ENCODE peak calls at places on chromosomes 5 and 9, in four cellular contexts. K is astrocyte of the cerebellum, Q is heart right ventricle, N is GM10248. C is an unnamed sample.

GRCh38 chr5:136058972-136059354 is 30.2 kb downstream of the TGFBI start:
- DNase-seq in K (no peak), Q (no peak), N (no peak), C (no peak)

GRCh38 chr9:126439402-126439765 is 112.8 kb downstream of the MVB12B start:
- DNase-seq in K (peak; percentile 51), Q (no peak), N (no peak), C (no peak)

GRCh38 chr9:7358876-7359275 is 440.7 kb downstream of the DMAC1 start:
- DNase-seq in K (no peak), Q (no peak), N (no peak), C (no peak)

GRCh38 chr9:127555830-127556820 is 56.0 kb upstream of the STXBP1 start:
- DNase-seq in K (peak; percentile 91), Q (peak; percentile 67), N (no peak), C (peak; percentile 21)

GRCh38 chr9:109001275-109001676 is 12.0 kb downstream of the CTNNAL1 start:
- DNase-seq in K (peak; percentile 60), Q (no peak), N (no peak), C (no peak)

GRCh38 chr5:18534119-18534518 is 899.9 kb downstream of the TAF11L14 start:
- DNase-seq in K (no peak), Q (no peak), N (no peak), C (no peak)

GRCh38 chr5:88882321-88883038 is 504 bp downstream of the MEF2C start:
- DNase-seq in K (no peak), Q (no peak), N (no peak), C (peak; percentile 56)

GRCh38 chr5:142845402-142845901 is 75.3 kb downstream of the ARHGAP26 start:
- DNase-seq in K (no peak), Q (no peak), N (no peak), C (peak; percentile 9)

GRCh38 chr5:95955996-95956899 is 5.4 kb downstream of the ELL2 start:
- DNase-seq in K (peak; percentile 31), Q (no peak), N (no peak), C (peak; percentile 18)

GRCh38 chr5:173735171-173735570 is 118.7 kb upstream of the BOD1 start:
- DNase-seq in K (no peak), Q (no peak), N (no peak), C (no peak)
- TF ChIP-seq CTCF in K (no peak), Q (no peak), N (no peak), C (no peak)

DNA sequence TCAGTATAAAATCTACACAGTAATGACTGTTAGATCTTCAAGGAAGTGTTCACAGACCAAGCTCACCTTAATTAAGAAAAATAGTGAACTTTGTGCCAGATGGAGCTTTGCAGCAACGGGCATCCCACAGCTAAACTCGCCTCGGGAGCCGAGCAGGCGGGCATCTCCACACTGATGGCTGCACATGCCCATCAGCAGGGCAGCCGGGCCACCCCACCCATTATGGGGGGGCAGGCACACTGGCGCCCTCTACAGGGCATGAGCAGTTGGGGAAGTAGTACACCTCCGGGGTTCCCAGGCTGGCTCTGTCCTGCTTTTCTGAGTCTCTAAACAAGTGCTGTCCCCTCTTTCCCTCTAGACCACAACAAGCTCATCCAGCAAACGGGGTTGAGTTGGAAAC is 21.6 kb downstream of the ANKS6 start:
- DNase-seq in K (no peak), Q (no peak), N (peak; percentile 52), C (no peak)
- TF ChIP-seq CTCF in K (peak; percentile 73), Q (peak; percentile 33), N (peak; percentile 28), C (peak; percentile 37)

DNA sequence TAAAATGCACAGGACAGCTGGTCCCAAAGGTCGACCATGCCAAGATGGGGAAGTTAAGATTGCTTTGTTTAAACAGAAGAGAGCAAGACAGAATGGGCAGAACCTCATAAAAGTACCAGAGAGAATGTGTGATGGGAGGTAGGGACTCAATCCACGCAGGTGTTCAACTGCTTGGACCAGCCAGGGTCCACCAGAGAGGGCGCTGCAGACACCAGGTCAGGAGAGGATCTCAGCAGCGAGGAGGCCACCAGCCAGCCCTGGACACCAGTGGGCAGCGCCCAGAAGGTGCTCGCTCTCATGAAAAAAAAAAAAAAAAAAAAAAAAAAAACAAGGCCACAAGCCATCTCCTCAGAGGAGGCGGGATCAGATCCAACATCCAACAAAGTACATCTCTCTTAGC is 81.8 kb downstream of the SHC3 start:
- DNase-seq in K (no peak), Q (no peak), N (no peak), C (no peak)
- TF ChIP-seq CTCF in K (no peak), Q (no peak), N (no peak), C (no peak)

GRCh38 chr5:2471152-2471879 is 280.2 kb downstream of the IRX2 start:
- DNase-seq in K (no peak), Q (no peak), N (no peak), C (no peak)

GRCh38 chr5:2475902-2476301 is 275.6 kb downstream of the IRX2 start:
- DNase-seq in K (no peak), Q (no peak), N (no peak), C (no peak)
- TF ChIP-seq CTCF in K (no peak), Q (no peak), N (no peak), C (no peak)

GRCh38 chr5:170603578-170604565 is 100.1 kb downstream of the KCNIP1 start:
- DNase-seq in K (peak; percentile 20), Q (peak; percentile 38), N (peak; percentile 74), C (peak; percentile 48)
- TF ChIP-seq CTCF in K (peak; percentile 87), Q (peak; percentile 68), N (peak; percentile 41), C (peak; percentile 64)

GRCh38 chr5:36875051-36875788 is 1.3 kb upstream of the NIPBL start:
- DNase-seq in K (no peak), Q (peak; percentile 52), N (no peak), C (peak; percentile 58)

GRCh38 chr5:36876389-36876964 is at the start of gene NIPBL:
- DNase-seq in K (peak; percentile 84), Q (peak; percentile 93), N (peak; percentile 89), C (peak; percentile 96)

GRCh38 chr5:36874465-36874864 is 2.1 kb upstream of the NIPBL start:
- DNase-seq in K (no peak), Q (no peak), N (no peak), C (no peak)

GRCh38 chr5:36876965-36877666 is 547 bp downstream of the NIPBL start:
- DNase-seq in K (no peak), Q (peak; percentile 46), N (peak; percentile 28), C (peak; percentile 77)

GRCh38 chr5:36875789-36876388 is 680 bp upstream of the NIPBL start:
- DNase-seq in K (peak; percentile 52), Q (peak; percentile 80), N (peak; percentile 80), C (peak; percentile 87)
- TF ChIP-seq CTCF in K (peak; percentile 64), Q (peak; percentile 80), N (peak; percentile 53), C (peak; percentile 63)

GRCh38 chr9:129482521-129483466 is 138.1 kb downstream of the C9orf50 start:
- DNase-seq in K (peak; percentile 75), Q (peak; percentile 93), N (no peak), C (no peak)
- TF ChIP-seq CTCF in K (no peak), Q (peak; percentile 42), N (no peak), C (no peak)

GRCh38 chr9:83920942-83921707 is at the start of gene KIF27:
- DNase-seq in K (peak; percentile 92), Q (peak; percentile 99), N (peak; percentile 97), C (peak; percentile 99)
- TF ChIP-seq CTCF in K (peak; percentile 28), Q (peak; percentile 53), N (peak; percentile 15), C (peak; percentile 2)

DNA sequence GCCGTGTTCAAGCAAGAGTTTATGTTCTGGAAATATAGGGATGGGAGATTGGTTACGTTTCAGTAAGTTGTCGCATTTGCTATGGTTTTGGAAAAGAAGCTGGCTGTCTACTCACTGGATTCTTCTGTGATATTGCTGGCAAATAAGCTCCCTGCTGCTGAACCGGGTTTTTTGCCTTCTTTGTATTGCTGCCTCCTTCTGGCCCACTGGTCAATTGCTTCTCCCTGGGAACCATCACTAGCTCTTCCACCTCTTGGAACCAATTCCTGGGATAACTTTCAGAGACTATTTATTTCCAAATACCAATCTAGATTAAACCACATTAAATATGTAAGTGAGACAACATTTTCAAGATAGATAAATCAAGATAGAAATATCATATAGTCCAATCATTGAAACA is 43.0 kb downstream of the NUDT12 start:
- DNase-seq in K (no peak), Q (no peak), N (no peak), C (no peak)
- TF ChIP-seq CTCF in K (peak; percentile 32), Q (no peak), N (no peak), C (no peak)